ENCODE peak calls at places on chromosomes 16 and 17, in four cellular contexts. Y is AG10803; X is stimulated activated CD4-positive, alpha-beta T cell treated with anti-CD3 and anti-CD28 coated beads, Interleukin-4, amount 100 ng/mL, for 48 hours; B is fibroblast of the conjunctiva. Z is an unnamed sample.

GRCh38 chr17:48513653-48514482 is 16.9 kb downstream of the HOXB1 start:
- DNase-seq in Y (no peak), X (no peak), B (no peak), Z (no peak)

GRCh38 chr16:35363510-35363909 is 1904.1 kb downstream of the TP53TG3F start:
- DNase-seq in Y (no peak), X (no peak), B (no peak), Z (no peak)

GRCh38 chr17:9484789-9485188 is 90.8 kb downstream of the STX8 start:
- DNase-seq in Y (peak), X (no peak), B (no peak), Z (no peak)

GRCh38 chr17:54891176-54891821 is 9.4 kb upstream of the TOM1L1 start:
- DNase-seq in Y (peak), X (no peak), B (peak), Z (no peak)

GRCh38 chr16:57141822-57142631 is 43.8 kb downstream of the PSME3IP1 start:
- DNase-seq in Y (no peak), X (no peak), B (no peak), Z (no peak)

GRCh38 chr17:794876-795275 is 12.7 kb downstream of the MRM3 start:
- DNase-seq in Y (peak), X (peak), B (peak), Z (peak)

GRCh38 chr17:48258317-48258716 is 150.8 kb downstream of the SNX11 start:
- DNase-seq in Y (no peak), X (no peak), B (no peak), Z (no peak)

GRCh38 chr16:85291302-85292148 is 179.3 kb upstream of the CIBAR2 start:
- DNase-seq in Y (no peak), X (no peak), B (no peak), Z (no peak)

GRCh38 chr17:38796451-38796850 is 2.9 kb downstream of the PIP4K2B start:
- DNase-seq in Y (no peak), X (no peak), B (no peak), Z (no peak)

GRCh38 chr17:57908278-57908677 is 46.9 kb downstream of the CUEDC1 start:
- DNase-seq in Y (no peak), X (no peak), B (no peak), Z (no peak)

GRCh38 chr16:67967956-67968439 is 439 bp downstream of the SLC12A4 start:
- DNase-seq in Y (peak), X (no peak), B (no peak), Z (no peak)

GRCh38 chr16:14205666-14206065 is 134.5 kb downstream of the MRTFB start:
- DNase-seq in Y (no peak), X (no peak), B (no peak), Z (no peak)

GRCh38 chr17:824372-824771 is 42.2 kb downstream of the MRM3 start:
- DNase-seq in Y (no peak), X (no peak), B (no peak), Z (no peak)

GRCh38 chr17:42248351-42249179 is 27.6 kb downstream of the STAT5B start:
- DNase-seq in Y (peak), X (peak), B (peak), Z (no peak)

GRCh38 chr17:6421700-6422604 is 13.0 kb downstream of the AIPL1 start:
- DNase-seq in Y (peak), X (peak), B (peak), Z (peak)

GRCh38 chr16:16033208-16033717 is 83.8 kb downstream of the ABCC1 start:
- DNase-seq in Y (no peak), X (no peak), B (no peak), Z (no peak)

GRCh38 chr17:78993241-78993956 is 13.7 kb upstream of the LGALS3BP start:
- DNase-seq in Y (peak), X (peak), B (peak), Z (no peak)

GRCh38 chr17:66727634-66728570 is 107.0 kb upstream of the CACNG5 start:
- DNase-seq in Y (peak), X (peak), B (peak), Z (no peak)

GRCh38 chr17:39757931-39758873 is 20.5 kb downstream of the GRB7 start:
- DNase-seq in Y (no peak), X (no peak), B (no peak), Z (peak)

GRCh38 chr17:20206068-20206467 is 196.9 kb downstream of the SPECC1 start:
- DNase-seq in Y (no peak), X (no peak), B (no peak), Z (no peak)

GRCh38 chr17:28701987-28702751 is 9.5 kb downstream of the PROCA1 start:
- DNase-seq in Y (no peak), X (no peak), B (no peak), Z (no peak)

GRCh38 chr16:84065536-84066132 is 23.0 kb upstream of the SLC38A8 start:
- DNase-seq in Y (peak), X (no peak), B (peak), Z (no peak)

GRCh38 chr16:87956771-87957279 is 5.6 kb downstream of the BANP start:
- DNase-seq in Y (peak), X (peak), B (peak), Z (no peak)

GRCh38 chr17:29590261-29590978 is 972 bp upstream of the GIT1 start:
- DNase-seq in Y (peak), X (no peak), B (no peak), Z (no peak)

GRCh38 chr17:44360826-44361225 is 2.8 kb downstream of the FAM171A2 start:
- DNase-seq in Y (peak), X (no peak), B (peak), Z (no peak)

GRCh38 chr16:234468-235305 is at the start of gene FAM234A:
- DNase-seq in Y (peak), X (peak), B (peak), Z (peak)

GRCh38 chr17:35167046-35167445 is 19.4 kb downstream of the UNC45B start:
- DNase-seq in Y (no peak), X (no peak), B (no peak), Z (no peak)

GRCh38 chr17:9217151-9218067 is 196.1 kb downstream of the NTN1 start:
- DNase-seq in Y (peak), X (no peak), B (peak), Z (no peak)

GRCh38 chr17:65071861-65072260 is 15.3 kb upstream of the GNA13 start:
- DNase-seq in Y (peak), X (no peak), B (no peak), Z (no peak)

GRCh38 chr17:76909971-76910760 is 42.0 kb downstream of the MGAT5B start:
- DNase-seq in Y (peak), X (peak), B (no peak), Z (no peak)

GRCh38 chr17:75168998-75169397 is 13.8 kb downstream of the SUMO2 start:
- DNase-seq in Y (no peak), X (no peak), B (no peak), Z (no peak)

GRCh38 chr17:15341966-15342365 is 569 bp upstream of the TEKT3 start:
- DNase-seq in Y (no peak), X (no peak), B (no peak), Z (no peak)

GRCh38 chr17:2406903-2407790 is 6.3 kb upstream of the MNT start:
- DNase-seq in Y (peak), X (no peak), B (peak), Z (peak)

GRCh38 chr17:45384047-45384799 is 48.4 kb downstream of the ARHGAP27 start:
- DNase-seq in Y (peak), X (no peak), B (no peak), Z (no peak)

GRCh38 chr16:1809281-1809801 is 15.8 kb upstream of the IGFALS start:
- DNase-seq in Y (no peak), X (no peak), B (no peak), Z (no peak)

GRCh38 chr17:63476494-63476856 is 386 bp upstream of the ACE start:
- DNase-seq in Y (no peak), X (no peak), B (no peak), Z (no peak)

GRCh38 chr17:29694923-29695563 is 72.3 kb upstream of the CORO6 start:
- DNase-seq in Y (no peak), X (no peak), B (no peak), Z (no peak)